ENCODE peak calls at places on chromosome 9, in four cellular contexts. One of them, this sample, is unnamed.
A peak's percentile ranks its signal among the peaks of the same experiment; 100 is the strongest.

GRCh38 chr9:1440276-1440675 is 390.1 kb downstream of the DMRT2 start:
- DNase-seq in IMR-90: no peak
- DNase-seq in OCI-LY7: no peak
- DNase-seq in CD8-positive, alpha-beta memory T cell: no peak
- DNase-seq in this sample: no peak

GRCh38 chr9:34087370-34087769 is 38.7 kb upstream of the UBAP2 start:
- DNase-seq in IMR-90: no peak
- DNase-seq in OCI-LY7: peak; percentile 35
- DNase-seq in CD8-positive, alpha-beta memory T cell: no peak
- DNase-seq in this sample: no peak

GRCh38 chr9:129141066-129142041 is 30.1 kb downstream of the PTPA start:
- DNase-seq in IMR-90: peak; percentile 97
- DNase-seq in OCI-LY7: peak; percentile 83
- DNase-seq in CD8-positive, alpha-beta memory T cell: peak; percentile 32
- DNase-seq in this sample: peak; percentile 33

GRCh38 chr9:134150557-134151214 is 13.7 kb downstream of the RNU6ATAC start:
- DNase-seq in IMR-90: no peak
- DNase-seq in OCI-LY7: no peak
- DNase-seq in CD8-positive, alpha-beta memory T cell: no peak
- DNase-seq in this sample: no peak

GRCh38 chr9:110835404-110835803 is 166.8 kb downstream of the MUSK start:
- DNase-seq in IMR-90: peak; percentile 91
- DNase-seq in OCI-LY7: no peak
- DNase-seq in CD8-positive, alpha-beta memory T cell: no peak
- DNase-seq in this sample: no peak

GRCh38 chr9:124007468-124008306 is 3.9 kb upstream of the LHX2 start:
- DNase-seq in IMR-90: no peak
- DNase-seq in OCI-LY7: no peak
- DNase-seq in CD8-positive, alpha-beta memory T cell: no peak
- DNase-seq in this sample: no peak

GRCh38 chr9:78005231-78006002 is 26.2 kb downstream of the GNAQ start:
- DNase-seq in IMR-90: no peak
- DNase-seq in OCI-LY7: no peak
- DNase-seq in CD8-positive, alpha-beta memory T cell: no peak
- DNase-seq in this sample: no peak

GRCh38 chr9:27602954-27603353 is 29.7 kb upstream of the C9orf72 start:
- DNase-seq in IMR-90: no peak
- DNase-seq in OCI-LY7: no peak
- DNase-seq in CD8-positive, alpha-beta memory T cell: no peak
- DNase-seq in this sample: no peak

GRCh38 chr9:118640836-118641557 is 728.2 kb downstream of the BRINP1 start:
- DNase-seq in IMR-90: no peak
- DNase-seq in OCI-LY7: no peak
- DNase-seq in CD8-positive, alpha-beta memory T cell: no peak
- DNase-seq in this sample: no peak

GRCh38 chr9:7342229-7342628 is 457.3 kb downstream of the DMAC1 start:
- DNase-seq in IMR-90: no peak
- DNase-seq in OCI-LY7: peak; percentile 2
- DNase-seq in CD8-positive, alpha-beta memory T cell: no peak
- DNase-seq in this sample: no peak

GRCh38 chr9:130072515-130073235 is 19.0 kb downstream of the GPR107 start:
- DNase-seq in IMR-90: peak; percentile 66
- DNase-seq in OCI-LY7: no peak
- DNase-seq in CD8-positive, alpha-beta memory T cell: no peak
- DNase-seq in this sample: no peak

GRCh38 chr9:130922815-130923610 is 16.0 kb downstream of the FIBCD1 start:
- DNase-seq in IMR-90: no peak
- DNase-seq in OCI-LY7: no peak
- DNase-seq in CD8-positive, alpha-beta memory T cell: no peak
- DNase-seq in this sample: no peak

GRCh38 chr9:105484226-105484625 is 36.4 kb downstream of the FSD1L start:
- DNase-seq in IMR-90: no peak
- DNase-seq in OCI-LY7: no peak
- DNase-seq in CD8-positive, alpha-beta memory T cell: no peak
- DNase-seq in this sample: peak; percentile 62

DNA sequence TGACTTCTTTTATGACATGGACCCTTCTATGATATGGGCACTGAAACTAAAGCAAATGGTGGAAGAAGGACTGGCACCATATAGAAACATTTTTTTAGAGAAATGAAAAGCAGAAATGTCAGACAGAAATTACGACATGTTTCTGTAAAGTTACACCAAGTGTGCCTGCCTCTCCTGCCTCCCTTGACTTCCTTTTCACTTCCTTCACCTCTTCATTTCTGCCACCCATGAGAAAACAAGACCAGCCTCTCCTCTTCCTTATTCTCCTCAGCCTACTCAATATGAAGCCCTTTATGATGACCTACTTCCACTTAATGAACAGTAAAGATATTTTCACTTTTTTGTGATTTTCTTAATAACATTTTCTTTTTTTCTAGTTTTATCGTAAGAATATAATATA is 44.5 kb downstream of the ERCC6L2 start:
- DNase-seq in IMR-90: no peak
- DNase-seq in OCI-LY7: no peak
- DNase-seq in CD8-positive, alpha-beta memory T cell: no peak
- DNase-seq in this sample: no peak
- H3K36me3 ChIP-seq in IMR-90: peaks cover 19% of the 10 kb centered on the region
- H3K36me3 ChIP-seq in OCI-LY7: peaks cover 72% of the 10 kb centered on the region
- H3K36me3 ChIP-seq in CD8-positive, alpha-beta memory T cell: peaks cover 19% of the 10 kb centered on the region
- H3K36me3 ChIP-seq in this sample: peaks cover 3% of the 10 kb centered on the region

DNA sequence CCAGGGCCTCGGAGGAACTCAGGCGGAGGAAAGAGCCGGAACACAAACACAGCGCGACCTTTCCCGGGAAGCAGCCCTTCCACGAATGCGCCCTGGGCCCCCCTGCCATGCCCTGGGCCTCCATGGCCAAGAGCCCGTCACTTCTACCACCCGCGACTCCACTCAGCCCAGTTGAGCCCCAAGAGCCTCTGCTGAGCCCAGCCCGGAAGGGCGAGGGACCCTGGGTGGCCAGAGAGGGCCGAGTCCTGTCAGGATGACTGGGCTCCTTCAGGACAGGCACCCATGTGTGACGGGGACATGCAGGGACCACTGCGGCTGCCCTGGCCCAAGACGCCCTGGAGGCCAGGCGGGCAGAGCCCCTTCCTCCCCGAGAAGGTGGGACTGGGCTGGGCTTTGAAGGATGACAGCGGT is 5.7 kb upstream of the LCN1 start:
- DNase-seq in IMR-90: no peak
- DNase-seq in OCI-LY7: no peak
- DNase-seq in CD8-positive, alpha-beta memory T cell: no peak
- DNase-seq in this sample: no peak
- H3K27ac ChIP-seq in IMR-90: no peak overlapping the region
- H3K27ac ChIP-seq in OCI-LY7: no peak overlapping the region
- H3K27ac ChIP-seq in CD8-positive, alpha-beta memory T cell: no peak overlapping the region
- H3K27ac ChIP-seq in this sample: no peak overlapping the region

GRCh38 chr9:2777454-2777853 is 60.1 kb downstream of the KCNV2 start:
- DNase-seq in IMR-90: no peak
- DNase-seq in OCI-LY7: no peak
- DNase-seq in CD8-positive, alpha-beta memory T cell: no peak
- DNase-seq in this sample: no peak

GRCh38 chr9:2780846-2781245 is 63.0 kb downstream of the PUM3 start:
- DNase-seq in IMR-90: no peak
- DNase-seq in OCI-LY7: no peak
- DNase-seq in CD8-positive, alpha-beta memory T cell: no peak
- DNase-seq in this sample: no peak

GRCh38 chr9:2781336-2781735 is 62.6 kb downstream of the PUM3 start:
- DNase-seq in IMR-90: no peak
- DNase-seq in OCI-LY7: no peak
- DNase-seq in CD8-positive, alpha-beta memory T cell: no peak
- DNase-seq in this sample: no peak

GRCh38 chr9:2778816-2779215 is 61.5 kb downstream of the KCNV2 start:
- DNase-seq in IMR-90: no peak
- DNase-seq in OCI-LY7: no peak
- DNase-seq in CD8-positive, alpha-beta memory T cell: no peak
- DNase-seq in this sample: no peak

DNA sequence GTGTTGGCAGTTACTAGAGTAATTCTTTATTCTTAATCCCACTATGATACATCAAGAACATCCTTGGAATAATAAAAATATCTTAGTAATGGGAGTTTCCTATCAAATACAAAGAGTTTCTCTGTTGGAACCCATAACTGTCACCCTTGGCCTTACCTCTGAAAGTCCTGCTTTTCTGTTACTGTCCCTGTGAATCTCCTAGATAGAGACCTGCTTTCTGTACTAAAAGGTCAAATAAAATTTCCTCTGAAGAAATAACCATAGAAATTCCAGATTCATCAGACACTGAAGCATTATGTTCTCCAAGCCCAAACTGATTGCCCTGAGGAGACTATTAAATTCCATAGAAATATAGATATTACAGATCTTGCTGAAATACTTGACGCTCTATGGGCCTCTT is 63.0 kb downstream of the KCNV2 start:
- DNase-seq in IMR-90: no peak
- DNase-seq in OCI-LY7: no peak
- DNase-seq in CD8-positive, alpha-beta memory T cell: no peak
- DNase-seq in this sample: no peak
- H3K36me3 ChIP-seq in IMR-90: peaks cover 22% of the 10 kb centered on the region
- H3K36me3 ChIP-seq in OCI-LY7: peaks cover 97% of the 10 kb centered on the region
- H3K36me3 ChIP-seq in CD8-positive, alpha-beta memory T cell: peaks cover 9% of the 10 kb centered on the region
- H3K36me3 ChIP-seq in this sample: peaks cover 5% of the 10 kb centered on the region

GRCh38 chr9:36332006-36332405 is 68.1 kb downstream of the RNF38 start:
- DNase-seq in IMR-90: peak; percentile 10
- DNase-seq in OCI-LY7: no peak
- DNase-seq in CD8-positive, alpha-beta memory T cell: no peak
- DNase-seq in this sample: no peak

GRCh38 chr9:36341936-36342577 is 58.0 kb downstream of the RNF38 start:
- DNase-seq in IMR-90: no peak
- DNase-seq in OCI-LY7: peak; percentile 65
- DNase-seq in CD8-positive, alpha-beta memory T cell: no peak
- DNase-seq in this sample: no peak

GRCh38 chr9:36337002-36337401 is 63.1 kb downstream of the RNF38 start:
- DNase-seq in IMR-90: no peak
- DNase-seq in OCI-LY7: no peak
- DNase-seq in CD8-positive, alpha-beta memory T cell: no peak
- DNase-seq in this sample: no peak

GRCh38 chr9:36336511-36336910 is 63.6 kb downstream of the RNF38 start:
- DNase-seq in IMR-90: no peak
- DNase-seq in OCI-LY7: no peak
- DNase-seq in CD8-positive, alpha-beta memory T cell: no peak
- DNase-seq in this sample: no peak

GRCh38 chr9:36337865-36338264 is 62.2 kb downstream of the RNF38 start:
- DNase-seq in IMR-90: no peak
- DNase-seq in OCI-LY7: no peak
- DNase-seq in CD8-positive, alpha-beta memory T cell: no peak
- DNase-seq in this sample: no peak
- H3K27ac ChIP-seq in IMR-90: no peak overlapping the region
- H3K27ac ChIP-seq in OCI-LY7: no peak overlapping the region
- H3K27ac ChIP-seq in CD8-positive, alpha-beta memory T cell: no peak overlapping the region
- H3K27ac ChIP-seq in this sample: no peak overlapping the region

DNA sequence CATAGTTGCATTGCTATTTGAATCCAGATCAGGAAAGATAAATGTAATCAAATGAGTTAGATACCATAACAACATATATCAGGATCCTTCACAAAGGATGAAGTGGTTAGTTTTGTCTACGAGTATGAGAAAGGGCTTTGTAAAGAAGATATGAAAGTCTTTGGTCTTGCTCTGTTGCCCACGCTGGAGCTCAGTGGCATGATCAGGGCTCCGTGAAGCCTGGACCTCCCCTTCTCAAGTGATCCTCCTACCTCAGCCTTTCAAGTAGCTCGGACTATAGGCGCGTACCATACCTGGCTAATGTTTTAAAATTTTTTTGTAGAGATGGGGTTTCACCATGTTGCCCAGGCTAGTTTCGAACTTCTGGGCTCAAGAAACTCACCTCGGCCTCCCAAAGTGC is 1.8 kb downstream of the SMC5 start:
- DNase-seq in IMR-90: no peak
- DNase-seq in OCI-LY7: peak; percentile 4
- DNase-seq in CD8-positive, alpha-beta memory T cell: no peak
- DNase-seq in this sample: no peak
- H3K36me3 ChIP-seq in IMR-90: peaks cover 22% of the 10 kb centered on the region
- H3K36me3 ChIP-seq in OCI-LY7: peaks cover 58% of the 10 kb centered on the region
- H3K36me3 ChIP-seq in CD8-positive, alpha-beta memory T cell: no peaks in the 10 kb centered on the region
- H3K36me3 ChIP-seq in this sample: peaks cover 3% of the 10 kb centered on the region

GRCh38 chr9:109117856-109118801 is 1.6 kb downstream of the TMEM245 start:
- DNase-seq in IMR-90: peak; percentile 89
- DNase-seq in OCI-LY7: peak; percentile 52
- DNase-seq in CD8-positive, alpha-beta memory T cell: no peak
- DNase-seq in this sample: peak; percentile 90
- H3K27ac ChIP-seq in IMR-90: peak overlapping the region; percentile 74
- H3K27ac ChIP-seq in OCI-LY7: peak overlapping the region; percentile 80
- H3K27ac ChIP-seq in CD8-positive, alpha-beta memory T cell: peak overlapping the region; percentile 84
- H3K27ac ChIP-seq in this sample: peak overlapping the region; percentile 88

DNA sequence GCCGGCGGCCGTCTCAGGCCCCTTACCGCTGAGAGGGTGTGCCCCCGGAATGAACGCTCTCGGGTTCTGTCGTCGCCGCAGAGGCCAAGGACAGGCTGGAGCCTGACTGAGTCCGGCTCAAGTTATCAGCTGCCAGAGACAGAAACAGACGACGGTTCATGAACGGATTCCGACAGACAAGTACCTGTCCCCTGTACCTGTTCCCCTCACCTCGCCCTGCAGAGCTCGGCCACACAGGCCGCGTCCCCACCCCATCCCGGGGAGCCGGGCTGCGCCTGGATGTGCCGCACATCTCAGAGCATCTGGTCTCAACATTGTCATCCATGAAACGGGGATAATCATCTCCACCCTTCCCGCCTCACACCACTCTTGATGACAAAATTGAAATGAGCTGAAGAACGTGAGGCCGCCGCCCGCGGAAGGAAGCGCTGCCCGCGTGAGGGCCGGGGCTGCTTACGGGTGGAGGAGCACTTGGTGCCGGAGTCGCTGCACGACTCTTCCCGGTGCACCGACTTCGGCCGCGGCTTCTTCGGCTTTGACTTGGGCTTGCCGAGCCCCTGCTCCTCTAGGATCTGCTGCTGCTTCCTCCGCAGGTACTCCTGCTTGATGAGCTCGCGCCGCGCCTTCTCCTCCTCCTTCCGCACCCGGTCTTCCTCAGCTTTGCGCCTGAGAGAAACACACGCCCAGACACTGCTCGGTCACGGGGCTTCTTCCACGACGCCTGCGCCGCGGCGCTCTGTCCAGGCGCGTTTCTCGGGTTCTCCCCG is 89.2 kb downstream of the CAMSAP1 start:
- DNase-seq in IMR-90: no peak
- DNase-seq in OCI-LY7: no peak
- DNase-seq in CD8-positive, alpha-beta memory T cell: no peak
- DNase-seq in this sample: no peak
- H3K36me3 ChIP-seq in IMR-90: peaks cover 77% of the 10 kb centered on the region
- H3K36me3 ChIP-seq in OCI-LY7: peaks cover 90% of the 10 kb centered on the region
- H3K36me3 ChIP-seq in CD8-positive, alpha-beta memory T cell: peaks cover 39% of the 10 kb centered on the region
- H3K36me3 ChIP-seq in this sample: peaks cover 26% of the 10 kb centered on the region

This sample was measured in small intestine.